ENCODE peak calls at places on chromosomes 5 and 9, in four cellular contexts. U is stimulated activated CD8-positive, alpha-beta memory T cell treated with anti-CD3 and anti-CD28 coated beads, Interleukin-15, amount 100 ng/mL, for 1 hour; J is iPS-NIHi11; I is left colon. M is an unnamed sample.

GRCh38 chr5:113311301-113311700 is 123.5 kb downstream of the TSSK1B start:
- DNase-seq in U (no peak), J (no peak), I (no peak), M (no peak)

GRCh38 chr9:73357607-73358006 is 205.9 kb downstream of the ANXA1 start:
- DNase-seq in U (no peak), I (no peak), J (no peak), M (no peak)

GRCh38 chr5:175778951-175779475 is 92.4 kb upstream of the CPLX2 start:
- DNase-seq in J (no peak), I (no peak), U (no peak), M (no peak)

GRCh38 chr5:16540421-16540820 is 74.8 kb upstream of the ZNF622 start:
- DNase-seq in J (no peak), U (no peak), I (no peak), M (no peak)

GRCh38 chr5:18113724-18114123 is 479.5 kb downstream of the TAF11L14 start:
- DNase-seq in U (no peak), I (no peak), J (peak; percentile 18), M (no peak)

GRCh38 chr9:121926417-121926816 is 166.7 kb downstream of the TTLL11 start:
- DNase-seq in J (no peak), I (no peak), U (no peak), M (no peak)

GRCh38 chr5:173839117-173839713 is 48.9 kb upstream of the CPEB4 start:
- DNase-seq in J (no peak), U (no peak), I (no peak), M (no peak)

GRCh38 chr9:5626727-5627634 is 1.9 kb upstream of the RIC1 start:
- DNase-seq in U (no peak), J (no peak), I (peak; percentile 34), M (no peak)

GRCh38 chr5:59897075-59897474 is 3.5 kb upstream of the PDE4D start:
- DNase-seq in J (no peak), I (no peak), U (no peak), M (no peak)

GRCh38 chr9:73667749-73668148 is 516.1 kb downstream of the ANXA1 start:
- DNase-seq in U (no peak), J (peak; percentile 6), I (no peak), M (no peak)

GRCh38 chr9:126226991-126227937 is 99.4 kb upstream of the MVB12B start:
- DNase-seq in U (no peak), I (no peak), J (no peak), M (no peak)

GRCh38 chr5:124912653-124913328 is 166.4 kb upstream of the ZNF608 start:
- DNase-seq in J (no peak), I (no peak), U (no peak), M (no peak)

GRCh38 chr5:155878991-155879575 is 447.9 kb upstream of the SGCD start:
- DNase-seq in U (no peak), J (no peak), I (no peak), M (no peak)